ENCODE peak calls at places on chromosomes 5 and 9, in ten cellular contexts. One of them, this sample, is unnamed.

GRCh38 chr5:23977996-23978395 is 470.6 kb downstream of the PRDM9 start:
- DNase-seq in MCF 10A: peak
- DNase-seq in BJ: no peak
- DNase-seq in T-helper 9 cell: no peak
- DNase-seq in T-cell: no peak
- DNase-seq in RWPE1: no peak
- DNase-seq in heart left ventricle: no peak
- DNase-seq in fibroblast of mammary gland: no peak
- DNase-seq in head of caudate nucleus: no peak
- DNase-seq in cardiac septum: no peak
- DNase-seq in this sample: no peak

GRCh38 chr5:38465045-38465444 is 91.4 kb downstream of the LIFR start:
- DNase-seq in T-helper 9 cell: no peak
- DNase-seq in RWPE1: no peak
- DNase-seq in MCF 10A: peak
- DNase-seq in cardiac septum: no peak
- DNase-seq in BJ: no peak
- DNase-seq in heart left ventricle: no peak
- DNase-seq in head of caudate nucleus: no peak
- DNase-seq in T-cell: no peak
- DNase-seq in fibroblast of mammary gland: peak
- DNase-seq in this sample: no peak

GRCh38 chr9:87112656-87113055 is 165.3 kb upstream of the GAS1 start:
- DNase-seq in T-cell: no peak
- DNase-seq in MCF 10A: no peak
- DNase-seq in BJ: no peak
- DNase-seq in T-helper 9 cell: no peak
- DNase-seq in heart left ventricle: no peak
- DNase-seq in fibroblast of mammary gland: peak
- DNase-seq in cardiac septum: no peak
- DNase-seq in RWPE1: no peak
- DNase-seq in head of caudate nucleus: no peak
- DNase-seq in this sample: peak

GRCh38 chr9:806285-807156 is 35.0 kb upstream of the DMRT1 start:
- DNase-seq in heart left ventricle: no peak
- DNase-seq in T-cell: no peak
- DNase-seq in cardiac septum: no peak
- DNase-seq in fibroblast of mammary gland: peak
- DNase-seq in BJ: no peak
- DNase-seq in head of caudate nucleus: no peak
- DNase-seq in RWPE1: peak
- DNase-seq in MCF 10A: peak
- DNase-seq in T-helper 9 cell: no peak
- DNase-seq in this sample: peak

GRCh38 chr9:105148328-105149006 is 96.0 kb upstream of the SLC44A1 start:
- DNase-seq in MCF 10A: no peak
- DNase-seq in T-cell: no peak
- DNase-seq in BJ: no peak
- DNase-seq in head of caudate nucleus: no peak
- DNase-seq in RWPE1: no peak
- DNase-seq in cardiac septum: no peak
- DNase-seq in heart left ventricle: no peak
- DNase-seq in fibroblast of mammary gland: no peak
- DNase-seq in T-helper 9 cell: no peak
- DNase-seq in this sample: no peak

GRCh38 chr9:33942471-33943083 is 106.1 kb downstream of the UBAP2 start:
- DNase-seq in RWPE1: peak
- DNase-seq in MCF 10A: peak
- DNase-seq in T-helper 9 cell: no peak
- DNase-seq in T-cell: no peak
- DNase-seq in cardiac septum: no peak
- DNase-seq in heart left ventricle: no peak
- DNase-seq in fibroblast of mammary gland: peak
- DNase-seq in head of caudate nucleus: no peak
- DNase-seq in BJ: peak
- DNase-seq in this sample: peak

GRCh38 chr5:172421020-172421419 is 33.3 kb downstream of the SH3PXD2B start:
- DNase-seq in MCF 10A: no peak
- DNase-seq in T-helper 9 cell: no peak
- DNase-seq in RWPE1: peak
- DNase-seq in cardiac septum: no peak
- DNase-seq in heart left ventricle: no peak
- DNase-seq in head of caudate nucleus: no peak
- DNase-seq in fibroblast of mammary gland: no peak
- DNase-seq in T-cell: no peak
- DNase-seq in BJ: no peak
- DNase-seq in this sample: no peak

GRCh38 chr5:171978519-171978918 is 27.9 kb downstream of the FBXW11 start:
- DNase-seq in T-helper 9 cell: no peak
- DNase-seq in head of caudate nucleus: no peak
- DNase-seq in MCF 10A: no peak
- DNase-seq in cardiac septum: no peak
- DNase-seq in BJ: no peak
- DNase-seq in heart left ventricle: no peak
- DNase-seq in fibroblast of mammary gland: no peak
- DNase-seq in T-cell: no peak
- DNase-seq in RWPE1: no peak
- DNase-seq in this sample: no peak

This sample was measured in astrocyte of the spinal cord.